ENCODE peak calls at places on chromosome 4, in eight cellular contexts. U is PC-3; T is ascending aorta; N is CD8-positive, alpha-beta T cell; J is endodermal cell; Q is heart right ventricle; D is tibial artery; E is right lobe of liver. A is an unnamed sample. For H3K4me1, the result is how much of the 10 kb centered on the place peaks cover.

GRCh38 chr4:17884063-17884462 is 73.3 kb downstream of the NCAPG start:
- DNase-seq in U (no peak), T (no peak), N (no peak), J (no peak), Q (no peak), D (no peak), E (no peak), A (no peak)

GRCh38 chr4:109733728-109734127 is 3.9 kb upstream of the PLA2G12A start:
- DNase-seq in U (no peak), T (no peak), N (no peak), J (no peak), Q (no peak), D (no peak), E (no peak), A (no peak)

GRCh38 chr4:119152741-119153140 is 17.1 kb downstream of the MYOZ2 start:
- DNase-seq in U (no peak), T (no peak), N (no peak), J (no peak), Q (no peak), D (no peak), E (no peak), A (no peak)

GRCh38 chr4:26062221-26062620 is 148.2 kb downstream of the SMIM20 start:
- DNase-seq in U (no peak), T (no peak), N (no peak), J (no peak), Q (no peak), D (no peak), E (no peak), A (no peak)

GRCh38 chr4:168124008-168124641 is 31.8 kb downstream of the ANXA10 start:
- DNase-seq in U (peak), T (no peak), N (no peak), J (no peak), Q (no peak), D (no peak), E (no peak), A (no peak)

GRCh38 chr4:53919605-53920004 is 144.8 kb downstream of the CHIC2 start:
- DNase-seq in U (no peak), T (no peak), N (no peak), J (no peak), Q (no peak), D (no peak), E (no peak), A (peak)

GRCh38 chr4:6492027-6492590 is 19.7 kb upstream of the PPP2R2C start:
- DNase-seq in U (no peak), T (no peak), N (no peak), J (no peak), Q (no peak), D (no peak), E (no peak), A (no peak)

GRCh38 chr4:164215113-164215741 is 538.7 kb upstream of the SMIM31 start:
- DNase-seq in U (no peak), T (no peak), N (no peak), J (no peak), Q (no peak), D (no peak), E (no peak), A (no peak)

GRCh38 chr4:58587856-58588255 is 1477.7 kb upstream of the IGFBP7 start:
- DNase-seq in U (peak), T (no peak), N (no peak), J (no peak), Q (no peak), D (no peak), E (no peak), A (no peak)

GRCh38 chr4:33160126-33160525 is 2440.0 kb downstream of the PCDH7 start:
- DNase-seq in U (peak), T (no peak), N (no peak), J (peak), Q (no peak), D (no peak), E (no peak), A (no peak)

GRCh38 chr4:71202703-71203102 is 136.1 kb upstream of the SLC4A4 start:
- DNase-seq in U (no peak), T (no peak), N (no peak), J (no peak), Q (no peak), D (no peak), E (no peak), A (no peak)

GRCh38 chr4:111963158-111963557 is 182.1 kb upstream of the FAM241A start:
- DNase-seq in U (no peak), T (no peak), N (no peak), J (no peak), Q (no peak), D (no peak), E (no peak), A (no peak)

GRCh38 chr4:101099001-101099400 is 248.3 kb downstream of the PPP3CA start:
- DNase-seq in U (no peak), T (no peak), N (no peak), J (no peak), Q (no peak), D (no peak), E (no peak), A (no peak)
- H3K4me1 ChIP-seq in U (under half), T (under half), N (under half), J (under half), Q (under half), D (under half), E (under half), A (under half)

GRCh38 chr4:127709456-127709855 is 20.7 kb upstream of the SLC25A31 start:
- DNase-seq in U (peak), T (no peak), N (no peak), J (no peak), Q (no peak), D (no peak), E (no peak), A (no peak)

DNA sequence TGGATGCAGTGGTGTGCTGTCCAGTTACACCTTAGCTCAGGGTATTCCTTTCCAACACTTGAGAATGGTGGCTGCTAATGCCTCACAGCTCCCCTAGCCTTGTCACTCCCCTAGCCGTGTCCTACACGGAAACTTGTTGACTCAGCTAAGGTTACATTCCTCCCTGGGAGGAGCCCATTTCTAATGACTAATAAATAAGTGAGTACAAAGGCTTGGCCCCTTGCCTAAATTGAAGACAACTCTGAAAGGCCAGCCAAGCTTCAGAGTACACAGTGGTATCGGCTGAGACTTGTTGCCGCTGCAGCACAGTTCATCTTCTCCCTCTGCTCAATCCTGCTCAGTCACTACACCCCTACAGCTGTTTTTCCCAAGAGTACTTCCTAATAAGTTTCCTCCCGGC is 21.2 kb upstream of the SLC25A31 start:
- DNase-seq in U (peak), T (no peak), N (no peak), J (no peak), Q (peak), D (no peak), E (no peak), A (no peak)
- H3K4me3 ChIP-seq in U (peak), T (no peak), N (no peak), J (no peak), Q (no peak), D (no peak), E (no peak), A (no peak)

GRCh38 chr4:10035130-10035529 is 13.8 kb upstream of the SLC2A9 start:
- DNase-seq in U (no peak), T (no peak), N (no peak), J (peak), Q (no peak), D (no peak), E (peak), A (no peak)
- TF ChIP-seq CTCF in U (no peak), T (no peak), N (no peak), J (no peak), Q (no peak), D (no peak), E (no peak), A (no peak)

GRCh38 chr4:159946983-159947645 is 844.2 kb downstream of the RAPGEF2 start:
- DNase-seq in U (peak), T (no peak), N (no peak), J (no peak), Q (no peak), D (no peak), E (no peak), A (no peak)
- H3K4me1 ChIP-seq in U (under half), T (under half), N (under half), J (under half), Q (under half), D (under half), E (under half), A (under half)

GRCh38 chr4:123506311-123506685 is 109.7 kb downstream of the SPRY1 start:
- DNase-seq in U (no peak), T (no peak), N (no peak), J (peak), Q (no peak), D (no peak), E (no peak), A (no peak)
- H3K4me3 ChIP-seq in U (peak), T (peak), N (peak), J (peak), Q (peak), D (peak), E (peak), A (peak)

GRCh38 chr4:37389369-37389765 is 144.8 kb downstream of the NWD2 start:
- DNase-seq in U (no peak), T (no peak), N (no peak), J (peak), Q (no peak), D (no peak), E (no peak), A (no peak)

GRCh38 chr4:37385424-37385823 is 140.9 kb downstream of the NWD2 start:
- DNase-seq in U (no peak), T (no peak), N (no peak), J (no peak), Q (no peak), D (no peak), E (no peak), A (no peak)

GRCh38 chr4:37381040-37381668 is 136.6 kb downstream of the NWD2 start:
- DNase-seq in U (no peak), T (no peak), N (no peak), J (peak), Q (no peak), D (no peak), E (no peak), A (no peak)

GRCh38 chr4:37388672-37389368 is 144.3 kb downstream of the NWD2 start:
- DNase-seq in U (no peak), T (no peak), N (no peak), J (peak), Q (no peak), D (no peak), E (no peak), A (no peak)

DNA sequence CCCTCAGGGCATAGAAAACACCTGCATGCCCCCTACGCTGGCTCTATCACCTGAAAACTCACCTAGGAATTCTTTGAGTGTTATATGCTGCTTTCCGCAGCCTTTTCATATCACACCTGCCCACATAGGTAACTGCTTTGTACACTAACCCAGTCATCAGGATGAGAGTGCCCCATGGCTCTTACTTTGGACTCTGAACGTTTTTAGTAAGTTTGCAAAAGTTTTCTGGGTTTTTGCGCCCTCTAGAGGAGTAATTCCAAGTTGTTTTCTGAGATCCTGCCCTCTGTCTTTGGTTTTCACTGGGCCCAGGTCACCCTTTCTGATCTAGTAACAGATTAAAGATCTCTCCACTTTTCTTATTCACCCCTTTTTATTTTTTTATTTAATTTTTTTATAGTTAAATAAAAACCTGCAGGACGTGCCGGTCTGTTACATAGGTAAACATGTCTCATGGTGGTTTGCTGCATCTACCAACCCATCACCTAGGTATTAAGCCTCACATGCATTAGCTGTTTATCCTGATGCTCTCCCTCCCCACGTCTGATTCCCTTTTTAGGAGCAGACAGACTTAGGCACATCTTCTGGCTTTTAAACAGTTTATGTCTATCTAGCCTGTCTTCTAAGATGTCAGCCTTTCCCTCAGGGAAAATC is 139.2 kb downstream of the NWD2 start:
- DNase-seq in U (peak), T (no peak), N (no peak), J (peak), Q (no peak), D (no peak), E (no peak), A (no peak)
- TF ChIP-seq CTCF in U (peak), T (no peak), N (peak), J (peak), Q (peak), D (no peak), E (peak), A (peak)

DNA sequence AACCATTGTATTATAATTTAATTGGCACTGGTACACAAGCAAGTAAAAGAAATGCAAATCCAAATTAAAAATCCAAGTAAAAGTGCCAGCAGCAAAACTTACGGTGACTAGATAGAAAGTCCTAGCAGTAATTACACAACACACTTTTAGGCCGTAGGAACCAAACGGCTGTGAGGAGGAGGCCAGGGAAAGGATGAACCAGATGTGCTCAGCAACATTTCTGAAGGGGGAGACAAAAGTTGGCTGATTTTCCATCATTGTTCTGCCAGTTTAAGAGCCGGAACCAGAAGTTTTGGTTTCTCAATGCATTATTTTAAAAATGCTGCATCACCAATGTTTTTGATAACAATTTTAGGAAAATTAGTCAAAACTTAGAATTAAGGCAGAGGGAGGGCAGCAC is 68.7 kb upstream of the ENPP6 start:
- DNase-seq in U (no peak), T (no peak), N (no peak), J (no peak), Q (no peak), D (no peak), E (no peak), A (no peak)
- H3K4me1 ChIP-seq in U (under half), T (under half), N (under half), J (under half), Q (under half), D (under half), E (under half), A (under half)

DNA sequence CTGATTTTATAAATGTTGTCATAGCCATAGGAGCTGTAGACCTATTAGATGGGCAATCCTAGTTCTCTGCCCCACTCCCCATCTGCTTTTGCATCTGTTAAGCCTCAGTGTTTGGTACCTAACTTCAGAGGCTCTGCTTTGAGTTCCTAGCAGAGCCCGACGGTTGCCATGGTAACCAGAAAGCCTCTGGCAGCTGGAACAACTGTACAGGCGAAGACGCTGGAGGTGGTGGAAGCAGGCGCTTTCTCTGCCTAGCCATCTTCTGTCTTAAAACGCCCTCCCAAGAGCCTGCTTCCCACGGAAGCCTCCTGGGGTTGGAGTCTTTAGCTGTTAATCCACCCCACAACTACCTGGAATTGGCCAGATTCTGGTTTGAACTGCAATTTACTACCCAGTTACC is 919 bp upstream of the GABRG1 start:
- DNase-seq in U (no peak), T (no peak), N (no peak), J (peak), Q (no peak), D (no peak), E (no peak), A (peak)
- H3K4me3 ChIP-seq in U (no peak), T (no peak), N (no peak), J (no peak), Q (no peak), D (no peak), E (no peak), A (no peak)

GRCh38 chr4:63563288-63564014 is 845.8 kb downstream of the TECRL start:
- DNase-seq in U (peak), T (no peak), N (no peak), J (peak), Q (no peak), D (no peak), E (no peak), A (no peak)
- TF ChIP-seq CTCF in U (peak), T (no peak), N (no peak), J (peak), Q (no peak), D (no peak), E (no peak), A (no peak)

GRCh38 chr4:3677671-3678070 is 88.5 kb upstream of the ADRA2C start:
- DNase-seq in U (no peak), T (no peak), N (no peak), J (peak), Q (no peak), D (peak), E (no peak), A (peak)

GRCh38 chr4:3681191-3681590 is 85.0 kb upstream of the ADRA2C start:
- DNase-seq in U (no peak), T (no peak), N (no peak), J (peak), Q (no peak), D (peak), E (no peak), A (peak)

GRCh38 chr4:3679071-3679825 is 86.9 kb upstream of the ADRA2C start:
- DNase-seq in U (no peak), T (no peak), N (no peak), J (peak), Q (no peak), D (peak), E (no peak), A (peak)

GRCh38 chr4:3680656-3681055 is 85.5 kb upstream of the ADRA2C start:
- DNase-seq in U (no peak), T (no peak), N (no peak), J (peak), Q (no peak), D (peak), E (no peak), A (peak)

GRCh38 chr4:3679851-3680311 is 86.3 kb upstream of the ADRA2C start:
- DNase-seq in U (no peak), T (no peak), N (no peak), J (peak), Q (no peak), D (peak), E (no peak), A (peak)
- H3K4me1 ChIP-seq in U (under half), T (under half), N (under half), J (under half), Q (under half), D (under half), E (under half), A (under half)

A was measured in lower lobe of right lung.